ENCODE peak calls at places on chromosomes 6 and 20, in four cellular contexts. R, D, F and H are unnamed samples.
A peak's percentile ranks its signal among the peaks of the same experiment; 100 is the strongest.

GRCh38 chr6:41744236-41744787 is 2.9 kb downstream of the PGC start:
- DNase-seq in R (no peak), D (no peak), F (no peak), H (no peak)

GRCh38 chr6:167769408-167770190 is 57.1 kb upstream of the AFDN start:
- DNase-seq in R (no peak), D (no peak), F (no peak), H (no peak)

GRCh38 chr20:48698507-48699267 is 129.1 kb downstream of the PREX1 start:
- DNase-seq in R (no peak), D (no peak), F (no peak), H (no peak)

GRCh38 chr20:4546342-4546741 is 175.4 kb upstream of the PRND start:
- DNase-seq in R (no peak), D (no peak), F (no peak), H (peak; percentile 28)

GRCh38 chr6:52551483-52552277 is 25.2 kb downstream of the TRAM2 start:
- DNase-seq in R (no peak), D (peak; percentile 77), F (no peak), H (no peak)

GRCh38 chr6:26216886-26217713 is 129.9 kb downstream of the HFE start:
- DNase-seq in R (no peak), D (peak; percentile 93), F (no peak), H (no peak)

GRCh38 chr20:52105045-52105572 is 86.5 kb downstream of the ZFP64 start:
- DNase-seq in R (no peak), D (no peak), F (no peak), H (peak; percentile 72)

GRCh38 chr6:139744891-139745290 is 370.4 kb upstream of the CITED2 start:
- DNase-seq in R (no peak), D (no peak), F (no peak), H (no peak)

GRCh38 chr6:125269328-125269985 is 32.3 kb downstream of the HDDC2 start:
- DNase-seq in R (no peak), D (no peak), F (no peak), H (no peak)

GRCh38 chr6:66328181-66328580 is 621.2 kb upstream of the EYS start:
- DNase-seq in R (no peak), D (no peak), F (no peak), H (no peak)

GRCh38 chr6:27139753-27140522 is 107.6 kb upstream of the PRSS16 start:
- DNase-seq in R (no peak), D (no peak), F (no peak), H (no peak)

GRCh38 chr20:25280051-25280573 is 32.2 kb downstream of the PYGB start:
- DNase-seq in R (no peak), D (no peak), F (no peak), H (no peak)

GRCh38 chr6:113644861-113645575 is 212.1 kb upstream of the MARCKS start:
- DNase-seq in R (peak; percentile 40), D (peak; percentile 31), F (peak; percentile 87), H (no peak)

GRCh38 chr20:57660510-57661199 is 40.4 kb upstream of the ZBP1 start:
- DNase-seq in R (no peak), D (no peak), F (no peak), H (no peak)

GRCh38 chr6:15519681-15520080 is 143.1 kb downstream of the DTNBP1 start:
- DNase-seq in R (no peak), D (no peak), F (no peak), H (no peak)

GRCh38 chr6:152984387-152984872 is 1.6 kb upstream of the FBXO5 start:
- DNase-seq in R (no peak), D (no peak), F (peak; percentile 51), H (no peak)

GRCh38 chr6:128336436-128337095 is 183.8 kb downstream of the PTPRK start:
- DNase-seq in R (no peak), D (no peak), F (no peak), H (no peak)

GRCh38 chr6:109491207-109491938 is 8.4 kb upstream of the ZBTB24 start:
- DNase-seq in R (no peak), D (no peak), F (no peak), H (no peak)

GRCh38 chr20:37042986-37043972 is 52.5 kb downstream of the RBL1 start:
- DNase-seq in R (no peak), D (no peak), F (peak; percentile 70), H (no peak)

GRCh38 chr6:3911130-3911529 is 62.0 kb downstream of the FAM50B start:
- DNase-seq in R (no peak), D (no peak), F (no peak), H (no peak)

GRCh38 chr20:64266988-64267387 is 11.4 kb downstream of the PCMTD2 start:
- DNase-seq in R (no peak), D (no peak), F (no peak), H (no peak)

GRCh38 chr20:5973971-5974370 is 23.5 kb downstream of the MCM8 start:
- DNase-seq in R (no peak), D (no peak), F (no peak), H (no peak)

GRCh38 chr6:120302041-120302440 is 952.5 kb upstream of the MAN1A1 start:
- DNase-seq in R (no peak), D (no peak), F (no peak), H (no peak)

GRCh38 chr6:121932071-121933009 is 467.1 kb upstream of the HSF2 start:
- DNase-seq in R (peak; percentile 61), D (peak; percentile 10), F (no peak), H (peak; percentile 72)

GRCh38 chr20:57627972-57628650 is 7.9 kb upstream of the ZBP1 start:
- DNase-seq in R (no peak), D (no peak), F (no peak), H (no peak)

GRCh38 chr20:22430154-22430745 is 154.1 kb downstream of the FOXA2 start:
- DNase-seq in R (no peak), D (peak; percentile 92), F (no peak), H (peak; percentile 38)

GRCh38 chr6:69917834-69918233 is 51.5 kb downstream of the COL19A1 start:
- DNase-seq in R (peak; percentile 45), D (no peak), F (peak; percentile 20), H (no peak)

GRCh38 chr6:125791151-125791819 is 525 bp downstream of the NCOA7 start:
- DNase-seq in R (no peak), D (peak; percentile 57), F (no peak), H (no peak)

GRCh38 chr6:52547647-52548352 is 29.1 kb downstream of the TRAM2 start:
- DNase-seq in R (no peak), D (peak; percentile 83), F (no peak), H (no peak)

GRCh38 chr6:13444604-13445003 is 42.8 kb downstream of the GFOD1 start:
- DNase-seq in R (no peak), D (no peak), F (no peak), H (no peak)

GRCh38 chr6:25342784-25343183 is 63.6 kb downstream of the CARMIL1 start:
- DNase-seq in R (no peak), D (no peak), F (no peak), H (no peak)

GRCh38 chr6:35711731-35712130 is 23.0 kb upstream of the FKBP5 start:
- DNase-seq in R (no peak), D (no peak), F (no peak), H (no peak)

GRCh38 chr20:44914924-44915323 is 5.1 kb downstream of the PABPC1L start:
- DNase-seq in R (no peak), D (no peak), F (no peak), H (no peak)

GRCh38 chr6:16168858-16169257 is 40.0 kb downstream of the MYLIP start:
- DNase-seq in R (peak; percentile 10), D (peak; percentile 32), F (peak; percentile 32), H (peak; percentile 16)

GRCh38 chr20:33554914-33555420 is 65.1 kb downstream of the CBFA2T2 start:
- DNase-seq in R (peak; percentile 24), D (peak; percentile 98), F (peak; percentile 94), H (no peak)

GRCh38 chr6:111746983-111747773 is 126.1 kb downstream of the FYN start:
- DNase-seq in R (no peak), D (no peak), F (no peak), H (no peak)
- TF ChIP-seq ZNF274 in R (no peak), D (no peak), F (no peak), H (no peak)

DNA sequence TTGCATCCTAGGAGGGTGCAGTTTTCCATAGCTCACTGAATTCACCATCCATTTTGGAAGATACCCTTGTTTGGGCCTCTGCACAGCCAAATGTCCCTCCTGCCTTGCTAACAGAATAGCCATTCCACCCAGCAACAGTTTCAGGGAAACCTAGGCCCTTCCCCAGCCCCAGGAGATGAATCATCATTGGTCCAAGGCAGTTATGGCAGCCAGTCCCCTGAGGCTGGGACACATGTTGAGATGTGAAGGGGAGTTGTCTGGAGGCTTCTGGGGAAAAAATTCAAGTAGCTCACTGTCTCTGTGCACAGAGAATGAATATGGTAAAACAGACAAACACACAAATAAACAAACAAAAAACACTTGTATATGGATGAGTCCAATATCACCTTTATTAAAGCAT is 17.4 kb upstream of the SIRPB2 start:
- DNase-seq in R (no peak), D (no peak), F (no peak), H (no peak)
- TF ChIP-seq ZNF274 in R (no peak), D (no peak), F (no peak), H (no peak)

DNA sequence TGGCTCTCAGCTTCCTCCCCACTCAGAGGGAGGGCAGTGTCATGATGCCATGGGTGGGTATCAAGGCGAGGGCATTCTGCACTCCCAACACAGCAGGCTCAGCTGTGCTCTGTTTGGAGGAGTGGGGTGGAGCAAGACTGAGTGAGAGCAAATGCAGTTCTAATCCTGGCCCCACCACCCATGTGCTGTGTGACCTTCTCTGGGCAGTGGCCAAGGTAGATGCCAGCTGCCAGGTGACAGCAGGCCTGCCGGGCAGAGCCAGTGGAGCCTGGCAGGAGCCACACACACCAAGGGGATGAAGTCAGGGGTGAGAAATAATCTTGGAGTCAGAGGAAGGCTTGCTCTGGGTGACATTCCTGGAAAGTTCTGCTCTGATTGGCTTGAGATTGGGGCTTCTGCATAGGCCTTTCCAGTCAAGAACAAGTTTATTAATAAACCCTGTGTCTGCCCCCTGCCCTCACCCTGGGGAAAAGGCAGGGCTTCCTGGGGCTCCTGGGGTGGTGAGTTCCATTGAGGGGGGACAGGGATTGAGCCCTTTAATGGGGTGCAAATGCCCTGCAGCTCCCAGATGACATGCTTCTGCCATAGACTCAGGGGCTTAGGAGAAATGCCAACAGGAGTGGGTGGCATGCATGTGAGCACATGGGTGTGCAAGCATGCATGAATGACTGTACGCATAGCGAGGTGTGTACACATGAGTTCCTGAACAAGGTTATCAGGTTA is 134.3 kb downstream of the MRPL14 start:
- DNase-seq in R (no peak), D (no peak), F (no peak), H (no peak)
- TF ChIP-seq ZNF274 in R (no peak), D (no peak), F (no peak), H (no peak)

GRCh38 chr6:21616005-21616404 is 22.5 kb downstream of the SOX4 start:
- DNase-seq in R (no peak), D (no peak), F (no peak), H (no peak)
- TF ChIP-seq ZNF274 in R (no peak), D (no peak), F (no peak), H (no peak)